ENCODE peak calls at places on chromosomes 6 and 20, in five cellular contexts. X, Q, A, C and L are unnamed samples.

GRCh38 chr6:17280552-17281090 is 540 bp upstream of the RBM24 start:
- DNase-seq in Q (peak), X (no peak), C (no peak), A (no peak), L (no peak)

GRCh38 chr6:3308106-3308505 is 49.4 kb downstream of the PSMG4 start:
- DNase-seq in C (no peak), A (no peak), X (no peak), Q (no peak), L (no peak)

GRCh38 chr6:3762359-3762758 is 10.8 kb upstream of the PXDC1 start:
- DNase-seq in C (no peak), A (no peak), X (no peak), Q (no peak), L (no peak)

GRCh38 chr20:53386186-53386681 is 207.4 kb downstream of the ZNF217 start:
- DNase-seq in X (no peak), A (no peak), Q (no peak), C (no peak), L (no peak)

GRCh38 chr6:44275749-44276648 is 5.7 kb downstream of the TMEM151B start:
- DNase-seq in A (no peak), C (no peak), X (no peak), Q (no peak), L (no peak)

GRCh38 chr6:90098025-90098474 is 198.6 kb downstream of the BACH2 start:
- DNase-seq in Q (no peak), X (no peak), A (peak), C (no peak), L (peak)

GRCh38 chr20:56527521-56527920 is 3.0 kb downstream of the FAM209A start:
- DNase-seq in C (no peak), X (no peak), A (no peak), Q (no peak), L (no peak)

GRCh38 chr6:10528170-10528981 is 7.2 kb downstream of the GCNT2 start:
- DNase-seq in C (no peak), A (no peak), X (no peak), Q (peak), L (no peak)

GRCh38 chr6:151805286-151805840 is 2.1 kb upstream of the ESR1 start:
- DNase-seq in X (no peak), C (no peak), Q (no peak), A (no peak), L (no peak)

GRCh38 chr6:135895231-135895931 is 43.9 kb downstream of the PDE7B start:
- DNase-seq in X (no peak), Q (no peak), A (no peak), C (no peak), L (no peak)

GRCh38 chr6:71203211-71203610 is 85.4 kb upstream of the OGFRL1 start:
- DNase-seq in C (no peak), A (no peak), X (no peak), Q (no peak), L (no peak)

GRCh38 chr6:135146160-135146920 is 34.8 kb upstream of the MYB start:
- DNase-seq in Q (no peak), X (no peak), C (no peak), A (peak), L (no peak)

GRCh38 chr6:144762450-144762849 is 477.3 kb downstream of the UTRN start:
- DNase-seq in C (no peak), Q (no peak), X (no peak), A (no peak), L (no peak)

GRCh38 chr6:12886961-12887775 is 170.6 kb downstream of the PHACTR1 start:
- DNase-seq in Q (no peak), X (no peak), A (peak), C (no peak), L (no peak)

GRCh38 chr20:63574156-63574828 is at the start of gene HELZ2:
- DNase-seq in C (peak), Q (peak), X (no peak), A (peak), L (no peak)

GRCh38 chr6:50102676-50103075 is 52.9 kb upstream of the DEFB112 start:
- DNase-seq in C (no peak), X (no peak), A (no peak), Q (no peak), L (no peak)

GRCh38 chr6:33837971-33838665 is 34.3 kb upstream of the MLN start:
- DNase-seq in C (no peak), Q (no peak), X (no peak), A (peak), L (no peak)

GRCh38 chr6:26159417-26160273 is 72.4 kb downstream of the HFE start:
- DNase-seq in C (no peak), Q (no peak), A (peak), X (no peak), L (no peak)

GRCh38 chr6:126553856-126554255 is 213.9 kb downstream of the CENPW start:
- DNase-seq in X (no peak), C (no peak), A (peak), Q (no peak), L (no peak)

GRCh38 chr6:43378631-43379030 is 9.2 kb upstream of the ZNF318 start:
- DNase-seq in X (no peak), Q (no peak), C (no peak), A (no peak), L (no peak)

GRCh38 chr20:48614593-48615274 is 213.1 kb downstream of the PREX1 start:
- DNase-seq in A (no peak), Q (no peak), C (no peak), X (no peak), L (no peak)

GRCh38 chr6:150924808-150925654 is 59.5 kb downstream of the MTHFD1L start:
- DNase-seq in Q (no peak), A (peak), C (no peak), X (no peak), L (peak)